ENCODE peak calls at places on chromosomes 13 and 19, in seven cellular contexts. N is colonic mucosa, Y is AG04449, S is fibroblast of villous mesenchyme, L is keratinocyte, Q is GM06990, Z is heart left ventricle. P is an unnamed sample.

GRCh38 chr13:40519637-40520036 is 146.8 kb downstream of the FOXO1 start:
- DNase-seq in N (no peak), Y (no peak), S (no peak), L (no peak), Q (no peak), Z (no peak), P (no peak)

GRCh38 chr19:32308436-32309077 is 36.9 kb upstream of the ZNF507 start:
- DNase-seq in N (no peak), Y (no peak), S (peak; percentile 24), L (no peak), Q (no peak), Z (no peak), P (no peak)

GRCh38 chr19:14871619-14872230 is 14.2 kb downstream of the OR7A17 start:
- DNase-seq in N (no peak), Y (no peak), S (peak; percentile 30), L (no peak), Q (no peak), Z (no peak), P (no peak)

GRCh38 chr19:28643284-28643683 is 569.7 kb downstream of the UQCRFS1 start:
- DNase-seq in N (no peak), Y (no peak), S (no peak), L (no peak), Q (no peak), Z (no peak), P (no peak)

GRCh38 chr13:110915057-110915873 is at the start of gene ANKRD10:
- DNase-seq in N (peak; percentile 98), Y (peak; percentile 89), S (peak; percentile 100), L (peak; percentile 86), Q (peak; percentile 98), Z (peak; percentile 100), P (peak; percentile 94)

GRCh38 chr13:88051746-88052482 is 380.7 kb downstream of the SLITRK5 start:
- DNase-seq in N (no peak), Y (no peak), S (no peak), L (no peak), Q (no peak), Z (no peak), P (no peak)

GRCh38 chr19:18967358-18968146 is 26.5 kb upstream of the HOMER3 start:
- DNase-seq in N (peak; percentile 41), Y (no peak), S (peak; percentile 41), L (no peak), Q (no peak), Z (peak; percentile 62), P (no peak)

GRCh38 chr19:35856546-35857149 is at the start of gene KIRREL2:
- DNase-seq in N (no peak), Y (no peak), S (no peak), L (no peak), Q (no peak), Z (no peak), P (no peak)

GRCh38 chr19:17281391-17282304 is at the start of gene ANKLE1:
- DNase-seq in N (no peak), Y (no peak), S (no peak), L (no peak), Q (peak; percentile 86), Z (no peak), P (no peak)

GRCh38 chr19:50639121-50640112 is at the start of gene SYT3:
- DNase-seq in N (no peak), Y (no peak), S (peak; percentile 12), L (no peak), Q (no peak), Z (no peak), P (no peak)

GRCh38 chr13:44044544-44045178 is 165.0 kb downstream of the LACC1 start:
- DNase-seq in N (no peak), Y (no peak), S (no peak), L (no peak), Q (no peak), Z (no peak), P (no peak)

GRCh38 chr19:37991176-37991835 is 84.3 kb downstream of the SIPA1L3 start:
- DNase-seq in N (no peak), Y (no peak), S (no peak), L (no peak), Q (no peak), Z (no peak), P (no peak)

GRCh38 chr19:2624537-2625091 is 77.9 kb downstream of the GNG7 start:
- DNase-seq in N (no peak), Y (no peak), S (no peak), L (no peak), Q (peak; percentile 77), Z (peak; percentile 90), P (no peak)

GRCh38 chr19:14497347-14497921 is 1.5 kb upstream of the GIPC1 start:
- DNase-seq in N (peak; percentile 83), Y (no peak), S (no peak), L (no peak), Q (no peak), Z (no peak), P (no peak)

GRCh38 chr19:16938211-16938610 is 49.4 kb downstream of the F2RL3 start:
- DNase-seq in N (no peak), Y (no peak), S (no peak), L (no peak), Q (no peak), Z (no peak), P (no peak)

GRCh38 chr13:24161010-24161775 is 673 bp downstream of the SPATA13 start:
- DNase-seq in N (peak; percentile 72), Y (no peak), S (no peak), L (no peak), Q (no peak), Z (no peak), P (no peak)

GRCh38 chr19:55673889-55674288 is 1.1 kb upstream of the EPN1 start:
- DNase-seq in N (no peak), Y (no peak), S (no peak), L (no peak), Q (no peak), Z (no peak), P (no peak)

GRCh38 chr13:97495678-97496077 is 61.7 kb downstream of the RAP2A start:
- DNase-seq in N (no peak), Y (no peak), S (no peak), L (no peak), Q (no peak), Z (no peak), P (no peak)

GRCh38 chr13:98273824-98274786 is 97.0 kb upstream of the RNF113B start:
- DNase-seq in N (no peak), Y (no peak), S (no peak), L (no peak), Q (no peak), Z (no peak), P (no peak)

GRCh38 chr13:75494491-75494890 is 12.5 kb upstream of the TBC1D4 start:
- DNase-seq in N (no peak), Y (no peak), S (peak; percentile 26), L (no peak), Q (no peak), Z (no peak), P (no peak)

GRCh38 chr13:46289260-46289955 is 77.7 kb downstream of the LRRC63 start:
- DNase-seq in N (no peak), Y (no peak), S (peak; percentile 38), L (no peak), Q (no peak), Z (no peak), P (no peak)

GRCh38 chr19:38617764-38618589 is at the start of gene MAP4K1:
- DNase-seq in N (peak; percentile 63), Y (no peak), S (peak; percentile 3), L (no peak), Q (peak; percentile 93), Z (peak; percentile 38), P (no peak)

GRCh38 chr19:19592690-19593089 is 25.8 kb downstream of the PBX4 start:
- DNase-seq in N (no peak), Y (no peak), S (no peak), L (no peak), Q (no peak), Z (no peak), P (no peak)

GRCh38 chr13:93325303-93326297 is 99.0 kb downstream of the GPC6 start:
- DNase-seq in N (no peak), Y (no peak), S (no peak), L (no peak), Q (no peak), Z (no peak), P (no peak)

GRCh38 chr13:103140001-103140671 is 73.9 kb upstream of the SLC10A2 start:
- DNase-seq in N (no peak), Y (no peak), S (peak; percentile 45), L (no peak), Q (no peak), Z (no peak), P (no peak)

DNA sequence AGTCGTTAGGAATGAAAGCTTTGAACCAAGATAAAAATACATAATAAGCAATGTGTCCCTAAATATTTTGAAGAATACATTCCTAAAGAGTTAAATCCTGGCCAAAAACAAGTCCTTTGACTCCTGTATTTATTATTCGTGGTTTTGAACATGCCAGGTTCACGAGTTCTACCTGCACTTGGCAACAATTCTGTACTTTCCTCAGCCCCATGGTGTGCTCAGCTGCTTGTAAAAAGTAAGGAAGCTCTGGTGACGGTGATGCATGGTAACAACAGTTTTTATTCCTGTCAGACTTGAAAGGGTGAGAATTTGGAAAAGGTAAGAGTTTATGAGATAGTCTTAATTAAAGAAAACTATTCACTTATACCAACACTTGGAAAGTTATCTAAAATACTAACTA is 95.0 kb upstream of the KLF12 start:
- DNase-seq in N (no peak), Y (no peak), S (no peak), L (no peak), Q (no peak), Z (no peak), P (no peak)
- TF ChIP-seq CTCF in N (no peak), Y (no peak), S (no peak), L (no peak), Q (no peak), Z (no peak), P (no peak)

GRCh38 chr19:44149776-44150175 is 8.4 kb downstream of the ZNF234 start:
- DNase-seq in N (no peak), Y (no peak), S (no peak), L (no peak), Q (no peak), Z (no peak), P (no peak)

GRCh38 chr19:44156475-44156874 is 8.4 kb upstream of the ZNF226 start:
- DNase-seq in N (no peak), Y (no peak), S (no peak), L (no peak), Q (no peak), Z (no peak), P (no peak)

GRCh38 chr19:44151491-44151890 is 10.1 kb downstream of the ZNF234 start:
- DNase-seq in N (no peak), Y (no peak), S (no peak), L (no peak), Q (no peak), Z (no peak), P (no peak)
- H3K4me3 ChIP-seq in N (no peak overlapping the region), Y (no peak overlapping the region), S (no peak overlapping the region), L (no peak overlapping the region), Q (no peak overlapping the region), Z (no peak overlapping the region), P (no peak overlapping the region)

GRCh38 chr13:51297556-51297955 is 41.9 kb upstream of the SERPINE3 start:
- DNase-seq in N (no peak), Y (no peak), S (no peak), L (no peak), Q (no peak), Z (no peak), P (no peak)
- TF ChIP-seq CTCF in N (no peak), Y (no peak), S (no peak), L (peak; percentile 47), Q (peak; percentile 21), Z (no peak), P (no peak)

DNA sequence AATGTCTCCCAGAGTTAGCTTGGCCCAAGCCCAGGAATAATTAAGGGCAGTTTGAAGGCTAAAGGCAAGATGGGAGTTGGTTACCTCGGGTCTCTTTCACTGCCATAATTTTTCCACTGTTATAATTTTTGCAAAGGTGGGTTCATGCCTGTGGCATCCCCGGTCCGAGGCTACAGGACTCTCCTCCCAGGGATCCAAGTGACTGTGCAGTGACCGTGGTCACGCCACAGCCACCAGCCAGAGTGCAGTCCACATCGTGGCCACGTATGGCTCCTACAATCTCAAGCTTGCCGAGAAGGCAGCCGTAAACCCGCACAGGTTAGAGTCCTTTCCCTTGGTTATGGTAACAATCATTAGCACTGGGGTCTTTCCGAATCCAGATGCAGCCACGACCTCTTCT is 36.8 kb downstream of the C13orf46 start:
- DNase-seq in N (no peak), Y (no peak), S (no peak), L (no peak), Q (no peak), Z (no peak), P (no peak)
- H3K4me3 ChIP-seq in N (no peak overlapping the region), Y (no peak overlapping the region), S (no peak overlapping the region), L (no peak overlapping the region), Q (no peak overlapping the region), Z (no peak overlapping the region), P (no peak overlapping the region)

P was measured in AG09309.